ENCODE peak calls at places on chromosomes 4 and X, in seven cellular contexts. L, O, C, H, R, P and N are unnamed samples.
A peak's percentile ranks its signal among the peaks of the same experiment; 100 is the strongest.

GRCh38 chrX:94662665-94663064 is 988.7 kb downstream of the FAM133A start:
- DNase-seq in L (no peak), O (no peak), C (no peak), H (no peak), R (peak; percentile 1), P (peak; percentile 30), N (no peak)

GRCh38 chrX:154793084-154793483 is 12.2 kb downstream of the MPP1 start:
- DNase-seq in L (no peak), O (no peak), C (no peak), H (no peak), R (no peak), P (no peak), N (no peak)

GRCh38 chr4:3385719-3386440 is 55.9 kb upstream of the HGFAC start:
- DNase-seq in L (no peak), O (no peak), C (no peak), H (no peak), R (no peak), P (no peak), N (no peak)

GRCh38 chr4:130675262-130675661 is 1579.3 kb downstream of the C4orf33 start:
- DNase-seq in L (no peak), O (no peak), C (no peak), H (no peak), R (no peak), P (no peak), N (no peak)

GRCh38 chr4:145732416-145732815 is 52.5 kb downstream of the C4orf51 start:
- DNase-seq in L (no peak), O (no peak), C (no peak), H (no peak), R (no peak), P (no peak), N (no peak)

GRCh38 chr4:180106122-180106521 is 2137.1 kb upstream of the TENM3 start:
- DNase-seq in L (no peak), O (no peak), C (peak; percentile 6), H (no peak), R (no peak), P (no peak), N (no peak)

GRCh38 chrX:104307341-104307740 is 52.6 kb upstream of the ESX1 start:
- DNase-seq in L (no peak), O (no peak), C (no peak), H (no peak), R (no peak), P (no peak), N (no peak)

GRCh38 chrX:123975180-123975579 is 13.7 kb downstream of the STAG2 start:
- DNase-seq in L (no peak), O (no peak), C (peak; percentile 56), H (no peak), R (peak; percentile 18), P (no peak), N (no peak)

GRCh38 chr4:128386761-128387599 is 99.4 kb upstream of the PGRMC2 start:
- DNase-seq in L (peak; percentile 98), O (peak; percentile 86), C (peak; percentile 98), H (peak; percentile 90), R (peak; percentile 14), P (no peak), N (peak; percentile 90)

GRCh38 chrX:105323951-105324350 is 103.5 kb upstream of the TEX13A start:
- DNase-seq in L (no peak), O (no peak), C (peak; percentile 80), H (no peak), R (no peak), P (no peak), N (no peak)

GRCh38 chr4:88002786-88003185 is 4.6 kb upstream of the PKD2 start:
- DNase-seq in L (no peak), O (peak; percentile 92), C (peak; percentile 19), H (no peak), R (no peak), P (no peak), N (no peak)

GRCh38 chrX:15943393-15943792 is 88.8 kb upstream of the AP1S2 start:
- DNase-seq in L (no peak), O (no peak), C (no peak), H (no peak), R (no peak), P (no peak), N (no peak)

GRCh38 chrX:15946783-15947550 is 92.4 kb upstream of the AP1S2 start:
- DNase-seq in L (no peak), O (peak; percentile 37), C (peak; percentile 89), H (no peak), R (peak; percentile 71), P (no peak), N (peak; percentile 54)

GRCh38 chrX:15939737-15940136 is 85.1 kb upstream of the AP1S2 start:
- DNase-seq in L (no peak), O (no peak), C (no peak), H (no peak), R (peak; percentile 6), P (no peak), N (no peak)

GRCh38 chrX:15938072-15938471 is 83.5 kb upstream of the AP1S2 start:
- DNase-seq in L (no peak), O (no peak), C (no peak), H (no peak), R (no peak), P (no peak), N (no peak)

GRCh38 chrX:15942307-15942706 is 87.7 kb upstream of the AP1S2 start:
- DNase-seq in L (no peak), O (no peak), C (no peak), H (no peak), R (no peak), P (no peak), N (no peak)
- H3K4me3 ChIP-seq in L (no peak overlapping the region), O (no peak overlapping the region), C (no peak overlapping the region), H (no peak overlapping the region), R (no peak overlapping the region), P (no peak overlapping the region), N (no peak overlapping the region)

DNA sequence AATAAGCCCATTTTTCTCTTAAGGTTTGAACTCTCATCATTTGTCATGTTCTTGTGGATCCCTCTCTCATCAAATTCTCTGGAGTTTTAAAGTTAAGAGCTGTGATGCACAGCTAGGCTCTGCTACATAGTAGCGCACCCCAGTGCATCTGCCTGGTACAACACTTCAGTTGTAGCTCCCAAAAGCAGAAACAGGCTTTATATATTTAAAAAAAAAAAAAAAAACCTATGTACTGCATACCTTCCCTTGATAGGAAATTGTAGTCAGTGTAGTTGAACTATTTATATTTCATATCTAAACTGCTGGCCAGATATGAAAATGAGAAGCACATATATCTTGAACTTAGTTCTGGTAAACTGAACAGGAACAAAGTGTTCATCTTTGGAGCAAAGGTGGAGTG is 131.4 kb downstream of the KLHL13 start:
- DNase-seq in L (no peak), O (no peak), C (no peak), H (peak; percentile 30), R (peak; percentile 15), P (no peak), N (no peak)
- TF ChIP-seq CTCF in L (no peak), O (no peak), C (peak; percentile 11), H (no peak), R (peak; percentile 15), P (no peak), N (no peak)

DNA sequence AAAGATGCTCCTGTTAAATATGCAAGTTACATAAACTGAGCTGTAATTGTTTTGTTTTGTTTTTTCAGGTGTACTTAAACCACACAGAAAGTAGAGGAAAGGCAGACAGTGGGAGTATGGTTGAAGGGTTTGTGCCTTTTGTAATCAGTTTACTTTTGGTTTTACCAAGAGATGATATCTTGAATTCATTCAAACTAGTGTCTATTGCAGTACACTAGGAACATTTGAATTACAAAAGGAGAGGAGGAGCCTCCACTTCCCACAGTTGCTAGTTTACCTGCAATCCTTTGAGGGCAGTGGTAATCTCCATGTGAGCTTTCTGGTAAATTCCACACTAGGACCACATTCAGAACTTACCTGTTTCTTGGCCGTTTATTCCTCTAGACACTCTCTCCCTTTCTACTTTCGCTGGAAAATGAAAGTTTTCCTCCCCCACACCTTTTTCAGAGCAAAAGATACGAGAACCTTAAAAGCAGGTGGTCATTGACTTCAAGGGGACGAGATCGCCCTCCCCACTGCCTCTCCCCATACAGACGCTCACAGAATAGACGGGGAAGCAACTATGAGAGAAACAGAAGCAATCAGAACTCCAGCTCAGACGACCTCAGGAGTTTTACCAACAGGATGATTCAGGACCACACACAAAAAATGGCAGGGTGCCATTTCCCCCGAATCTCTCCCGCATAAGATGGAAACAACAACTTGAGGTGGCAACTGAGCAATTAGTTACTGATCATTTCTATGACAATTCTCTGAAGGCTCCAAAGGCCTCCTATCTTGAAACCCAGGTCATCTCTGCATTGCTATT is 3.3 kb downstream of the RBM47 start:
- DNase-seq in L (no peak), O (no peak), C (peak; percentile 36), H (no peak), R (no peak), P (no peak), N (no peak)
- H3K4me3 ChIP-seq in L (no peak overlapping the region), O (no peak overlapping the region), C (no peak overlapping the region), H (peak overlapping the region; percentile 56), R (no peak overlapping the region), P (no peak overlapping the region), N (no peak overlapping the region)

GRCh38 chr4:121950212-121950679 is 1.6 kb downstream of the TRPC3 start:
- DNase-seq in L (peak; percentile 76), O (peak; percentile 19), C (peak; percentile 56), H (peak; percentile 60), R (no peak), P (peak; percentile 83), N (peak; percentile 14)
- TF ChIP-seq CTCF in L (peak; percentile 66), O (peak; percentile 91), C (peak; percentile 52), H (no peak), R (peak; percentile 22), P (peak; percentile 77), N (peak; percentile 79)

DNA sequence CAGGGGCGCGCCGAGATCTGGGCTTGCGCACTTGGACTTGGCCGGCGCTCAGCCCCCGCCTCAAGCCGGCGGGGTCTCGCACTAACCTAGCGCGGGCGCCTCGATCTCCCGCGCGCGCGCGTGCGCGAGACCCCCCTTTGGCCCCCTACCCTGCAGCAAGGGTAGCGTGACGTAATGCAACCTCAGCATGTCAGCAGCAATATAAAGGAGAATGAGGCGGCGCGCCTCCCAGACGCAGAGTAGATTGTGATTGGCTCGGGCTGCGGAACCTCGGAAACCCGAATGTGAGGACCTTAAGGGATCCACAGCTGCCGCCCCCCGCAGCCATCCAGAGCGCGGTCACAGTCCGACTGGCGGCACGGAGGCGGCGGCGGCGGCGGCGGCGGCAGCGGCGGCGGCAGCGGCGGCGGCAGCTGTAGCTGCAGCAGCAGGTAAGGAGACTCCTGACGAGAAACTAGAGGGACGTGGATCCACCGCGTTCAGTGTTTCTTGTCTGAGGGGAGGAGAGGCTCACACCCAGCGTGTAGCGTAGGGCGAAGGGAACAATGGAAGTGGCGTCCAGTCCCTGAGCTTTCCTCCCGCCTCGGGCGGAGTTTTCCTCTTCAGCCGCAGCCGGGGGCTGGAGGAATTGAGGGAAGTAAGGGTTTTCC is at the start of the genes SATL1 and ZNF711:
- DNase-seq in L (peak; percentile 61), O (no peak), C (peak; percentile 18), H (peak; percentile 42), R (no peak), P (peak; percentile 75), N (no peak)
- H3K4me3 ChIP-seq in L (peak within 1 kb of the TSS; percentile 64), O (peak within 1 kb of the TSS; percentile 47), C (peak within 1 kb of the TSS; percentile 55), H (peak within 1 kb of the TSS; percentile 59), R (no peak within 1 kb of the TSS), P (peak within 1 kb of the TSS; percentile 61), N (peak within 1 kb of the TSS; percentile 64)

GRCh38 chr4:7462509-7462971 is 27.8 kb upstream of the PSAPL1 start:
- DNase-seq in L (no peak), O (no peak), C (peak; percentile 3), H (peak; percentile 32), R (no peak), P (peak; percentile 71), N (peak; percentile 6)
- TF ChIP-seq CTCF in L (no peak), O (peak; percentile 40), C (no peak), H (no peak), R (no peak), P (peak; percentile 59), N (peak; percentile 49)